ENCODE peak calls at places on chromosome 2, in seven cellular contexts. Y is type B pancreatic cell; O is CD4-positive, alpha-beta T cell; L is WTC11; X is neural crest cell; E is omental fat pad; P is H1. A is an unnamed sample.
A peak's percentile ranks its signal among the peaks of the same experiment; 100 is the strongest.

GRCh38 chr2:74188018-74188601 is 9.4 kb upstream of the MOB1A start:
- DNase-seq in P (no peak), Y (no peak), E (no peak), O (no peak), L (peak; percentile 27), X (no peak), A (no peak)

GRCh38 chr2:120108749-120109148 is 95.9 kb downstream of the EPB41L5 start:
- DNase-seq in L (no peak), Y (no peak), E (no peak), X (no peak), O (no peak), P (no peak), A (no peak)

GRCh38 chr2:223306371-223306770 is 254.4 kb downstream of the KCNE4 start:
- DNase-seq in P (peak; percentile 51), O (no peak), E (no peak), L (peak; percentile 44), X (no peak), Y (no peak), A (no peak)

GRCh38 chr2:57965219-57965618 is 81.4 kb upstream of the VRK2 start:
- DNase-seq in X (no peak), O (no peak), L (no peak), P (no peak), E (no peak), Y (no peak), A (no peak)

GRCh38 chr2:10382313-10383061 is 65.6 kb downstream of the ODC1 start:
- DNase-seq in E (no peak), X (no peak), L (no peak), Y (no peak), P (no peak), O (peak; percentile 66), A (no peak)

GRCh38 chr2:184814428-184814827 is 216.1 kb downstream of the ZNF804A start:
- DNase-seq in P (no peak), Y (no peak), O (no peak), L (no peak), E (no peak), X (no peak), A (no peak)

GRCh38 chr2:239278941-239279365 is 121.9 kb downstream of the HDAC4 start:
- DNase-seq in E (peak; percentile 11), Y (peak; percentile 45), P (no peak), O (no peak), L (no peak), X (no peak), A (no peak)

GRCh38 chr2:68362069-68362468 is 3.0 kb upstream of the PLEK start:
- DNase-seq in Y (no peak), L (peak; percentile 65), O (peak; percentile 71), X (peak; percentile 56), P (peak; percentile 76), E (peak; percentile 58), A (no peak)

GRCh38 chr2:146220957-146221356 is 1623.9 kb upstream of the ACVR2A start:
- DNase-seq in L (no peak), E (no peak), O (no peak), P (no peak), X (no peak), Y (no peak), A (no peak)

GRCh38 chr2:25309402-25309801 is 32.3 kb downstream of the DNMT3A start:
- DNase-seq in L (peak; percentile 78), Y (no peak), O (peak; percentile 56), X (peak; percentile 64), E (no peak), P (peak; percentile 85), A (peak; percentile 60)

DNA sequence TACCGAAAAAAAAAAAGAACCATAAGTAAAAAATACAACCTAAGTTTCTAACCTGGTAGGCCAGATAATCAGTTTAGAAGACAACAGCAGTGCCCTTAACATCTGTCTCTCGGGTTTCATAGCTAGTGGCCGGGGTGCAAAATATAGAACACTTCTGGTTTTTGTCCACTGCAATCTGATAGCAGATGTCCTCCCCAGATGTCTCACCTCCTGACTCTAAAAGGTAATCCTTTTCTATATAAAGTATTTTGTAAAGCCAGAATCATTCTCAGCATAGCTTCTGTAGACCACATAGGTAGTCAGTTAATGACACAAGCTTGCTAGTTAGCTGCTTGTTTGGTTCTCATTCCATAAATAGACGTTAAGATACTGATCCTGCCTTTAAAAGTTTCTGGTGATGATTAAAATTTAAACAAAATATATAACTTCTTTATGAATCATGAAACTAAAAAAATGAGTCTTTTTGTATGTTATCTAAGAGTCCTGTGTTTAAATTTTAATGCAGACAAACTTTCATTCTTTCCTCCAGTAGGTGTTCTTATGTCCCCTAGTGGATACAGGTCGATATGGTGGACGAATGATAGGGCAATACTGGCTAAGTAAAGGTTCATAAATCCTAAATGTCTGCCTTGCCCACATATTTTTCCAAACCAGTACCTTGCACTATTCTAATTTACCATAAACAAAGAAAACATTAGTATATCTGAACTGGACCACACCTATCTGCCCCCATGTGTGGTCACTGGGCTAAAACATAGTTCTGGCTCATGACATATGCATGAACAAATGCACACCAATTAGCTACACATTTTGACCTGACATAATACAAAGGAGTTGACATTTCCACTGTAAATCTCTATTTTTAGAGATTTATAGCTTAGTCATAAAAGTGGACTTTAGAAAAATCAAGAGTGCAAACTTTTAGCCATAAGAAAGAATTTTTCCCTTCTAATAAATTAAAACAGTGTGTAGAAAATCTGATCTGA is 171.0 kb downstream of the SRBD1 start:
- DNase-seq in E (no peak), X (no peak), P (no peak), L (no peak), O (no peak), Y (no peak), A (no peak)
- TF ChIP-seq CTCF in E (no peak), X (no peak), P (no peak), L (no peak), O (no peak), Y (no peak), A (no peak)

GRCh38 chr2:71277159-71277498 is 50.2 kb upstream of the PAIP2B start:
- DNase-seq in X (no peak), L (no peak), Y (no peak), O (no peak), P (no peak), E (no peak), A (no peak)
- TF ChIP-seq CTCF in X (no peak), L (no peak), Y (no peak), O (no peak), P (no peak), E (no peak), A (no peak)

GRCh38 chr2:215269397-215270117 is 42.3 kb upstream of the ATIC start:
- DNase-seq in L (peak; percentile 54), P (peak; percentile 56), Y (no peak), X (peak; percentile 75), O (peak; percentile 34), E (no peak), A (no peak)
- TF ChIP-seq CTCF in L (peak; percentile 67), P (no peak), Y (peak; percentile 93), X (peak; percentile 89), O (peak; percentile 91), E (no peak), A (peak; percentile 72)

GRCh38 chr2:45653125-45653524 is 1.6 kb downstream of the PRKCE start:
- DNase-seq in Y (no peak), E (no peak), L (no peak), O (no peak), P (no peak), X (no peak), A (no peak)

GRCh38 chr2:45653584-45653983 is 2.1 kb downstream of the PRKCE start:
- DNase-seq in Y (no peak), O (no peak), X (no peak), L (no peak), E (no peak), P (no peak), A (no peak)

GRCh38 chr2:45651415-45652089 is at the start of gene PRKCE:
- DNase-seq in E (no peak), Y (peak; percentile 73), P (peak; percentile 68), L (peak; percentile 51), X (peak; percentile 25), O (peak; percentile 36), A (no peak)

GRCh38 chr2:45650851-45651414 is 542 bp upstream of the PRKCE start:
- DNase-seq in O (peak; percentile 95), E (peak; percentile 95), Y (peak; percentile 93), X (peak; percentile 90), P (peak; percentile 87), L (peak; percentile 82), A (peak; percentile 29)

GRCh38 chr2:45652090-45653050 is 895 bp downstream of the PRKCE start:
- DNase-seq in L (peak; percentile 33), X (peak; percentile 20), E (no peak), O (peak; percentile 11), P (peak; percentile 62), Y (no peak), A (no peak)
- TF ChIP-seq CTCF in L (no peak), X (no peak), E (no peak), O (no peak), P (no peak), Y (no peak), A (no peak)

GRCh38 chr2:175309799-175310198 is 128.3 kb upstream of the ATP5MC3 start:
- DNase-seq in X (peak; percentile 20), E (no peak), L (peak; percentile 59), P (peak; percentile 54), Y (no peak), O (no peak), A (no peak)
- TF ChIP-seq CTCF in X (peak; percentile 63), E (no peak), L (no peak), P (peak; percentile 32), Y (peak; percentile 69), O (no peak), A (peak; percentile 43)

DNA sequence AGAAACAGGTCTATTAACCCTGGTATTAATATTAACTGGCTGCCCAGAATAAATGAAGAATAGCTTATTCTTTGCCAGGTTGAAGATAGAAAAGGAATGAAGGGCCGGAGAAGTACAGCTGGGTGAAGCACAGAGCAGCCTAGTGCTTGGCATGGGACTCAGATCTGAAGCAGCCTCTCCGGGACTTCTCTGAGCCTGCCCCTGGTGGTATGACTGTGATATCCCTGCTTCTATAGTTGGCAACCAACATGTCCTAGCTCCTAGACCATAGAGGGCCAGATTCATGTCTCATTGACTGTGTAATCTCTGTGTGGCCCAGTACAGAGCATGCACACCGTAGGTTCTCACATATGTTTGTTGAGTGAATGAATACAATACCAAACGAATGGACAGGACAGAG is 107.8 kb downstream of the MSH2 start:
- DNase-seq in X (no peak), E (no peak), O (no peak), Y (no peak), P (no peak), L (no peak), A (no peak)
- TF ChIP-seq CTCF in X (no peak), E (no peak), O (no peak), Y (no peak), P (peak; percentile 27), L (no peak), A (no peak)

A was measured in D721Med.